ENCODE peak calls at places on chromosomes 5 and 9, in five cellular contexts. F is transverse colon; Y is EL; S is NCI-H446 treated with DMSO at 0.1 percent for 48 hours; P is Jurkat, Clone E6-1. C is an unnamed sample.

GRCh38 chr5:141806626-141807025 is 71.6 kb downstream of the PCDH1 start:
- DNase-seq in F (no peak), Y (no peak), S (no peak), P (no peak), C (no peak)

GRCh38 chr5:118578093-118578492 is 410.3 kb downstream of the DTWD2 start:
- DNase-seq in F (no peak), Y (no peak), S (peak; percentile 19), P (no peak), C (no peak)

GRCh38 chr9:37622462-37622861 is 28.3 kb upstream of the FRMPD1 start:
- DNase-seq in F (no peak), Y (no peak), S (no peak), P (no peak), C (no peak)

GRCh38 chr9:114051706-114052105 is 26.4 kb downstream of the AMBP start:
- DNase-seq in F (no peak), Y (no peak), S (no peak), P (no peak), C (no peak)

GRCh38 chr9:134371731-134372130 is 45.5 kb downstream of the RXRA start:
- DNase-seq in F (peak; percentile 53), Y (no peak), S (no peak), P (no peak), C (no peak)

GRCh38 chr9:137031904-137032639 is at the start of gene FUT7:
- DNase-seq in F (no peak), Y (no peak), S (no peak), P (no peak), C (peak; percentile 57)

GRCh38 chr9:115590016-115590415 is 472.1 kb upstream of the TNC start:
- DNase-seq in F (no peak), Y (peak; percentile 90), S (no peak), P (no peak), C (peak; percentile 1)

GRCh38 chr5:58582411-58583393 is at the start of gene RAB3C:
- DNase-seq in F (peak; percentile 90), Y (peak; percentile 89), S (peak; percentile 86), P (no peak), C (peak; percentile 89)

GRCh38 chr5:125149503-125149902 is 403.1 kb upstream of the ZNF608 start:
- DNase-seq in F (no peak), Y (no peak), S (no peak), P (no peak), C (no peak)

GRCh38 chr5:155402927-155403645 is 389.5 kb downstream of the KIF4B start:
- DNase-seq in F (no peak), Y (no peak), S (no peak), P (no peak), C (no peak)

GRCh38 chr9:37262410-37262809 is 142.0 kb downstream of the ZCCHC7 start:
- DNase-seq in F (no peak), Y (peak; percentile 26), S (no peak), P (no peak), C (peak; percentile 16)

GRCh38 chr5:126098330-126099017 is 324.7 kb upstream of the GRAMD2B start:
- DNase-seq in F (no peak), Y (peak; percentile 50), S (no peak), P (no peak), C (no peak)

GRCh38 chr5:96934291-96934694 is 1.6 kb upstream of the LNPEP start:
- DNase-seq in F (peak; percentile 13), Y (no peak), S (peak; percentile 79), P (peak; percentile 43), C (no peak)

GRCh38 chr5:1523793-1524480 is at the start of gene LPCAT1:
- DNase-seq in F (peak; percentile 79), Y (peak; percentile 74), S (peak; percentile 61), P (peak; percentile 41), C (peak; percentile 69)

GRCh38 chr9:86752727-86753126 is 194.6 kb downstream of the GAS1 start:
- DNase-seq in F (no peak), Y (no peak), S (no peak), P (no peak), C (no peak)

GRCh38 chr5:111469905-111470304 is 42.4 kb downstream of the STARD4 start:
- DNase-seq in F (no peak), Y (no peak), S (no peak), P (no peak), C (no peak)

GRCh38 chr5:102583663-102584062 is 84.9 kb upstream of the SLCO6A1 start:
- DNase-seq in F (no peak), Y (peak; percentile 16), S (peak; percentile 96), P (no peak), C (peak; percentile 3)